ENCODE peak calls at places on chromosomes 2 and 18, in four cellular contexts. D is K562, R is HepG2, O is GM12878. Z is an unnamed sample.

GRCh38 chr18:25423760-25424159 is 71.8 kb upstream of the ZNF521 start:
- DNase-seq in D (no peak), R (no peak), O (no peak), Z (no peak)

GRCh38 chr2:150478206-150478974 is 9.1 kb downstream of the RND3 start:
- DNase-seq in D (no peak), R (no peak), O (no peak), Z (no peak)

GRCh38 chr2:38750011-38750792 is 959 bp downstream of the SRSF7 start:
- DNase-seq in D (peak; percentile 70), R (no peak), O (no peak), Z (peak; percentile 27)

GRCh38 chr2:207239222-207239674 is 73.5 kb upstream of the KLF7 start:
- DNase-seq in D (peak; percentile 45), R (no peak), O (no peak), Z (no peak)

GRCh38 chr2:86202702-86203101 is 3.4 kb downstream of the MRPL35 start:
- DNase-seq in D (no peak), R (no peak), O (no peak), Z (no peak)

GRCh38 chr2:86249843-86250402 is 50.7 kb downstream of the MRPL35 start:
- DNase-seq in D (peak; percentile 44), R (peak; percentile 25), O (peak; percentile 52), Z (no peak)

GRCh38 chr2:127662937-127663565 is 12.3 kb downstream of the LIMS2 start:
- DNase-seq in D (no peak), R (no peak), O (no peak), Z (no peak)

GRCh38 chr2:160695402-160696060 is 201.9 kb upstream of the RBMS1 start:
- DNase-seq in D (no peak), R (no peak), O (no peak), Z (no peak)

GRCh38 chr2:5070257-5070656 is 621.9 kb upstream of the SOX11 start:
- DNase-seq in D (no peak), R (no peak), O (no peak), Z (no peak)

GRCh38 chr2:28395334-28396061 is 2.8 kb downstream of the FOSL2 start:
- DNase-seq in D (no peak), R (no peak), O (no peak), Z (no peak)

GRCh38 chr2:30235008-30235655 is 3.8 kb downstream of the LBH start:
- DNase-seq in D (no peak), R (no peak), O (no peak), Z (no peak)

GRCh38 chr2:204850576-204850975 is 305.3 kb downstream of the PARD3B start:
- DNase-seq in D (no peak), R (no peak), O (no peak), Z (no peak)

GRCh38 chr2:31434911-31435310 is 20.4 kb upstream of the XDH start:
- DNase-seq in D (no peak), R (no peak), O (no peak), Z (no peak)

GRCh38 chr2:156021326-156022040 is 311.0 kb downstream of the NR4A2 start:
- DNase-seq in D (no peak), R (no peak), O (no peak), Z (no peak)

GRCh38 chr2:42856891-42857632 is 64.7 kb upstream of the HAAO start:
- DNase-seq in D (no peak), R (no peak), O (no peak), Z (no peak)

DNA sequence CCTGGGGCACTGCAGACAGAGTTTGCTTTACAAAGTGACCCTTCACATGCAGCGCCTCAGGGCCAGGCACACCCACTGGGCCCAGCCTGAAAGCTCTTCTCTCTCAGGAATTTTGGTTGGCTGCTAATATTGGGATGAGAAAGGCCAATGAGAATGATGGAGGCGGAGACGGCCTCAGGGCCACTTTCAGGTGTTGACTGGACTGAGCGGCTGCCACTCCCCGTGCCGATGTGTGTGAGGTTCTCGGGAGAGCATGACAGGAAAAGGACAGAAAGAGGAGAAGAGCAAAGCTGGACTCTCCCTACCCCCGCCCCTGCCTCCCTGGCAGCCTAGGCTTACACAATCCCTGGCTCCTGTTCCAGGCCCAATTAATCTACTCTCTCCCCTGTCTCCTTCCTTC is 155.7 kb downstream of the CELF4 start:
- DNase-seq in D (no peak), R (no peak), O (no peak), Z (no peak)
- TF ChIP-seq TARDBP in D (no peak), R (no peak), O (no peak), Z (no peak)

DNA sequence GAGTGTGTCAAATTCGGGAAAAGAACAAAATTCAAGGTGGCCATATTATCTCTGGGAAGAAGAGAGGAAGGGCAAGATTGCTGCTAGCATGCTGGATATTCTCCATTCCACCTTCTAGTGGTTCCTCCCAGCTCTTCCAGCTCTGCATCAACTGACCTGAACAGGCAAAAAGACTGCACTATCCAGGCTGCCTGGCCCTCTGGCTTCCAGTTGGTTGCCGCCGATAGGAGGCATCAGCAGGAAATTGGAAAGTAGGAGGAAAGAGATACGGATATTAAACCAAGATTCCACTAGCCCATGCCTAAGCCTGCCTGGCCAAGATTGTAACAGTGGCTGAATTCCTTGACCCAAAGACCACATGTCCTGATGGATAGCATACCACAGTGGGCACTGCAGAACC is 1.7 kb upstream of the RTTN start:
- DNase-seq in D (no peak), R (no peak), O (no peak), Z (no peak)
- TF ChIP-seq SP1 in D (no peak), R (no peak), O (no peak), Z (no peak)

DNA sequence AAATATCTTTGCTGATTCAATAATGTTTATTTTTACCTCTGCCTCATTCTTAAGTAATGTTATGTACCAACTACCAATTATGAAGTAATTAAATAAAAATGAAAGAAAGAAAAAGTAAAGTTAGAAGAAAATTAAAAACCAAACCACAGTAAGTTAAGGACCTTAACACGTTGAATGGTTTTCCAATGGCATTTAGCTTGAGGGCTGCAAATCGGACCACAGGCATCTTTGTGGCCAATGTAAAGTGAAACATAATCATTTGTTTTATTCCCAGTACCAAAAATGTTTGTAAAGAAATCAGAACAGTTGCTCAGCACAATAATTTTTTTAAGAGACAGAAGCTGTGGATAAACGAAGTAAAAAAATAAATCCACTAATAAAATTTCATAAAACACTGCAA is 1455.5 kb upstream of the ZEB2 start:
- DNase-seq in D (no peak), R (no peak), O (no peak), Z (no peak)
- TF ChIP-seq FOXK2 in D (no peak), R (no peak), O (no peak), Z (no peak)

GRCh38 chr2:108909275-108909823 is 79.7 kb downstream of the EDAR start:
- DNase-seq in D (no peak), R (no peak), O (no peak), Z (no peak)
- TF ChIP-seq TARDBP in D (no peak), R (no peak), O (no peak), Z (no peak)

GRCh38 chr2:149331023-149331400 is 625 bp downstream of the LYPD6 start:
- DNase-seq in D (no peak), R (no peak), O (no peak), Z (no peak)
- TF ChIP-seq SP1 in D (no peak), R (no peak), O (no peak), Z (no peak)

DNA sequence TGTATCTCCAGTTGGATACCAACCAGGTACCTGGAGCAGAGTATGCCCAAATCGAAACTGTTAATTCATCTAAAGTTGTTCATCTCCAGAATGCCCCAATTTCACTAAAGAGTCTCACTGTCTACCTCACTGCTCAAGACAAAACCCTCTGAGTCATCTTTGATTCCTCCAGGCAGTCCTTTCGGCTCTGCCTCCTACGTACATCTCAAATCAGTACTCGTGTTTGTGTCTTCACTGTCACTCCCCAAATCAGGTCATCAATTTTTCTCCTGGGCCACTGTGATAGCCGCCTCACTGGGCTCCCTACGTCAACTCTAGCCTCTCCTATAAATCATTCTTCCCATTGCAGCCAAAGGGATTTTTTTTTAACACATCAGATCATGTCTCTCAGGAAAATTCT is 42.1 kb upstream of the TTC39C start:
- DNase-seq in D (no peak), R (no peak), O (peak; percentile 39), Z (no peak)
- TF ChIP-seq FOXK2 in D (no peak), R (no peak), O (no peak), Z (no peak)

DNA sequence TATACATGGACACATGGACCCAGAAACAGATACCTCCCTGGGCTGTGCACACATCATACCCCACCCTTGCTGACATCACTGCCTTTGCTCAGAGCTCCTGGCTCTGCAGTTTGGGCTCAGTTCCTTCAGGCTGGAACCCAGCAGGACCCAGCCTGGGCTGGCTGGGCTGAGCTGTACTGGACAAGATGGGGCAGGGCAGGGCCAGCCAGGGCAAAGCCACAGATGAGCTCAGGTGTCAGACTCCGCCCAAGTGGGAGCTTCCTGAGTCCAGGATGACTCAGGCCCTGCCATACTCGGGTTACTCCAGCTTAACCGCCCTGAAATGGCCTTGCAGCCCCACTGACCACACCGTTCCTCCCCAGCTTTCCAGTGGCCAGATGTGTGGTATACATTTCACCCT is 284.9 kb downstream of the OSR1 start:
- DNase-seq in D (no peak), R (peak; percentile 51), O (no peak), Z (no peak)
- TF ChIP-seq TARDBP in D (no peak), R (no peak), O (no peak), Z (no peak)